ENCODE peak calls at places on chromosomes 13 and 19, in five cellular contexts. V is CD8-positive, alpha-beta memory T cell; E is pancreas; R is HepG2; A is astrocyte. X is an unnamed sample.

GRCh38 chr13:21478881-21479808 is 20.0 kb upstream of the ZDHHC20 start:
- DNase-seq in A (peak; percentile 53), E (peak; percentile 47), R (peak; percentile 72), V (peak; percentile 56), X (peak; percentile 61)

GRCh38 chr19:54478677-54479266 is 5.7 kb upstream of the CDC42EP5 start:
- DNase-seq in V (no peak), A (peak; percentile 17), E (no peak), R (peak; percentile 59), X (no peak)

GRCh38 chr13:61383101-61383500 is 32.5 kb downstream of the PCDH20 start:
- DNase-seq in E (no peak), R (no peak), A (no peak), V (no peak), X (no peak)

GRCh38 chr19:48543121-48543710 is 8.8 kb upstream of the SULT2B1 start:
- DNase-seq in V (no peak), E (peak; percentile 40), A (peak; percentile 19), R (no peak), X (no peak)

GRCh38 chr19:1105217-1105872 is 1.6 kb downstream of the GPX4 start:
- DNase-seq in V (no peak), A (no peak), R (no peak), E (no peak), X (no peak)

GRCh38 chr19:53881482-53882390 is at the start of gene PRKCG:
- DNase-seq in E (peak; percentile 41), R (peak; percentile 44), A (no peak), V (peak; percentile 83), X (peak; percentile 75)

GRCh38 chr13:114113961-114114360 is 18.5 kb downstream of the RASA3 start:
- DNase-seq in A (no peak), R (no peak), V (peak; percentile 44), E (no peak), X (peak; percentile 29)

GRCh38 chr13:33402975-33403374 is 117.4 kb upstream of the STARD13 start:
- DNase-seq in V (no peak), A (no peak), E (no peak), R (no peak), X (no peak)

GRCh38 chr13:51636349-51636890 is 52.2 kb downstream of the WDFY2 start:
- DNase-seq in E (no peak), R (peak; percentile 99), V (no peak), A (no peak), X (no peak)

GRCh38 chr19:18961767-18962423 is 20.9 kb upstream of the HOMER3 start:
- DNase-seq in R (peak; percentile 83), E (no peak), A (no peak), V (no peak), X (no peak)

GRCh38 chr13:112652512-112653458 is 37.1 kb upstream of the ATP11A start:
- DNase-seq in R (no peak), A (no peak), E (no peak), V (no peak), X (no peak)

GRCh38 chr19:33194527-33194883 is 375 bp downstream of the LRP3 start:
- DNase-seq in E (no peak), R (no peak), V (no peak), A (no peak), X (no peak)

GRCh38 chr19:38059897-38060296 is 152.9 kb downstream of the SIPA1L3 start:
- DNase-seq in E (no peak), A (no peak), V (no peak), R (no peak), X (no peak)

GRCh38 chr19:44111910-44112463 is 1.2 kb upstream of the ZNF225 start:
- DNase-seq in R (no peak), V (no peak), E (no peak), A (peak; percentile 93), X (no peak)

GRCh38 chr19:51359294-51359693 is 6.9 kb downstream of the ETFB start:
- DNase-seq in R (no peak), V (no peak), E (no peak), A (peak; percentile 90), X (no peak)

GRCh38 chr13:113489549-113490495 is 689 bp downstream of the DCUN1D2 start:
- DNase-seq in V (peak; percentile 56), E (peak; percentile 43), R (no peak), A (peak; percentile 27), X (peak; percentile 27)

GRCh38 chr13:29861694-29862110 is 11.3 kb upstream of the UBL3 start:
- DNase-seq in A (peak; percentile 98), V (no peak), E (no peak), R (peak; percentile 52), X (no peak)

GRCh38 chr13:102311901-102312300 is 89.9 kb downstream of the FGF14 start:
- DNase-seq in E (no peak), V (no peak), A (no peak), R (no peak), X (no peak)

GRCh38 chr13:43374621-43375020 is 351.2 kb downstream of the DNAJC15 start:
- DNase-seq in R (no peak), E (no peak), V (no peak), A (peak; percentile 85), X (no peak)

GRCh38 chr13:42612021-42612765 is 38.2 kb downstream of the TNFSF11 start:
- DNase-seq in R (no peak), A (no peak), V (no peak), E (no peak), X (no peak)

GRCh38 chr13:68261105-68261504 is 1031.0 kb upstream of the PCDH9 start:
- DNase-seq in R (peak; percentile 1), E (no peak), A (no peak), V (no peak), X (no peak)

GRCh38 chr19:35083678-35084077 is 31.9 kb upstream of the FXYD3 start:
- DNase-seq in R (no peak), V (no peak), E (no peak), A (no peak), X (no peak)

GRCh38 chr13:33868343-33868994 is 50.5 kb downstream of the RFC3 start:
- DNase-seq in R (no peak), V (no peak), E (no peak), A (no peak), X (no peak)

GRCh38 chr19:40596608-40597328 is 4.4 kb upstream of the LTBP4 start:
- DNase-seq in R (peak; percentile 45), V (peak; percentile 43), A (no peak), E (peak; percentile 67), X (no peak)

GRCh38 chr19:49801401-49801888 is 11.6 kb downstream of the FUZ start:
- DNase-seq in A (no peak), E (no peak), R (no peak), V (no peak), X (no peak)

GRCh38 chr19:49801966-49802661 is 11.0 kb downstream of the FUZ start:
- DNase-seq in V (no peak), E (peak; percentile 78), A (peak; percentile 73), R (no peak), X (no peak)

GRCh38 chr19:49803529-49803856 is 9.6 kb downstream of the FUZ start:
- DNase-seq in V (no peak), E (no peak), R (no peak), A (no peak), X (no peak)

GRCh38 chr19:49800771-49801170 is 12.3 kb downstream of the FUZ start:
- DNase-seq in E (no peak), A (no peak), V (no peak), R (no peak), X (no peak)

DNA sequence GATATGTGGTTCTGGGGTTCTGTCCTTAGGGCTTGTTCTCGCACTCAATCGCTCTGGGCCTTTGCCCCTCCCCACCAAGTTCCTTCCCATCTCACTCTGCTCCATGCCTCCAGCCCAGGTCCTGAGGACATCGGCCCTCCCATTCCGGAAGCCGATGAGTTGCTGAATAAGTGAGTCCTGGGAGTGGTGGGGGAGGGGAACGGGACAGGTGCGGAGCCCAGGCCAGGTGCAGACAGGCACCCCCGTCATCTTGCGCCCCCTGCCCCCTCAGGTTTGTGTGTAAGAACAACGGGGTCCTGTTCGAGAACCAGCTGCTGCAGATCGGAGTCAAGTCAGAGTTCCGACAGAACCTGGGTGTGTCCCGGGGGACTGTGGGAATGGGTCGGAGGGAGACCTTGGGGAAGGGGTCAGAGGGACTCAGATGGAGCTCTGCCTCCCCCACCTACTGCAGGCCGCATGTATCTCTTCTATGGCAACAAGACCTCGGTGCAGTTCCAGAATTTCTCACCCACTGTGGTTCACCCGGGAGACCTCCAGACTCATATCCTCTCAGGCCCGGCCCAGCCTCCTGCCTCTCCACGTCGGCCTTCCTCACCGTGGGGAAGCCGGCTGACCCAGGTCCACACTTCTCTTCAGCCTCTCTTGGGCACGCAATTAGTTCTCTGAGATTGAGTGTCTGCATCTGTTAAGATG is 10.1 kb downstream of the FUZ start:
- DNase-seq in R (no peak), A (no peak), E (peak; percentile 61), V (no peak), X (no peak)
- H3K27ac ChIP-seq in R (no peak overlapping the region), A (no peak overlapping the region), E (no peak overlapping the region), V (no peak overlapping the region), X (no peak overlapping the region)

GRCh38 chr19:8075158-8076086 is 22.9 kb downstream of the CCL25 start:
- DNase-seq in R (no peak), E (no peak), V (peak; percentile 9), A (no peak), X (no peak)
- H3K27me3 ChIP-seq in R (no peaks in the 10 kb centered on the region), E (no peaks in the 10 kb centered on the region), V (no peaks in the 10 kb centered on the region), A (no peaks in the 10 kb centered on the region), X (no peaks in the 10 kb centered on the region)

GRCh38 chr19:46731007-46731501 is 14.1 kb upstream of the PRKD2 start:
- DNase-seq in V (no peak), A (peak; percentile 96), E (no peak), R (no peak), X (no peak)
- H3K36me3 ChIP-seq in V (peaks cover 62% of the 10 kb centered on the region), A (peaks cover 16% of the 10 kb centered on the region), E (peaks cover 13% of the 10 kb centered on the region), R (peaks cover 54% of the 10 kb centered on the region), X (peaks cover 65% of the 10 kb centered on the region)

GRCh38 chr13:105450784-105451183 is 1084.7 kb downstream of the EFNB2 start:
- DNase-seq in R (no peak), V (no peak), A (no peak), E (no peak), X (no peak)
- H3K27ac ChIP-seq in R (no peak overlapping the region), V (no peak overlapping the region), A (no peak overlapping the region), E (no peak overlapping the region), X (no peak overlapping the region)

DNA sequence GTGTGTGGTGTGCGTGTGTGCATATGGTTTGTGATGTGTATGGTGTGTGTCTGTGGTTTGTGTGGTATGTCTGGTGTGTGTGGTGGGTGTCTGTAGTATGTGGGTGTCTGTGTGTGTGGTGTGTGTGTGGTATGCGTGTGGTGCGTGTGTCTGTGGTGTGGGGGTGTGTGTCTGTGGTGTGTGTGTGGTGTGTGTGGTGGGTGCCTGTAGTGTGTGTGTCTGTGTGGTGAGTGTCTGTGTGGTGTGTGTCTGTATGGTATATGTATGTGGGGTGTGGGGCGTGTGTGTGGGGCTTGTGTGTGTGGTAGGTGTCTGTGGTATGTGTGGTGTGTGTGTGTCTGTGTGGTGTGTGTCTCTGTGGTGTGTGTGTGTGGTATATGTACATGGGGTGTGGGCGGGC is 300.7 kb downstream of the TEX29 start:
- DNase-seq in E (no peak), A (no peak), V (no peak), R (no peak), X (no peak)
- H3K27me3 ChIP-seq in E (no peaks in the 10 kb centered on the region), A (no peaks in the 10 kb centered on the region), V (no peaks in the 10 kb centered on the region), R (peaks cover 20% of the 10 kb centered on the region), X (no peaks in the 10 kb centered on the region)